ENCODE peak calls at places on chromosomes 1 and 21, in five cellular contexts. X, U, E, B and P are unnamed samples.

GRCh38 chr1:12543747-12544146 is 74.3 kb downstream of the DHRS3 start:
- DNase-seq in X (no peak), U (no peak), E (no peak), B (no peak), P (no peak)

GRCh38 chr1:153945795-153946621 is 510 bp downstream of the DENND4B start:
- DNase-seq in B (peak; percentile 71), X (peak; percentile 83), U (peak; percentile 52), E (peak; percentile 90), P (peak; percentile 95)

GRCh38 chr1:61352845-61353435 is 270.6 kb downstream of the NFIA start:
- DNase-seq in E (no peak), U (no peak), B (no peak), X (no peak), P (no peak)

GRCh38 chr1:185972096-185972875 is 238.1 kb downstream of the HMCN1 start:
- DNase-seq in B (no peak), X (no peak), E (no peak), U (no peak), P (no peak)

GRCh38 chr1:30272288-30273020 is 450.9 kb downstream of the MATN1 start:
- DNase-seq in E (no peak), X (no peak), B (no peak), U (no peak), P (no peak)

GRCh38 chr1:41666991-41667631 is 182.6 kb upstream of the EDN2 start:
- DNase-seq in E (peak; percentile 43), U (no peak), X (no peak), B (peak; percentile 73), P (no peak)

GRCh38 chr1:157852476-157852875 is 10.9 kb upstream of the CD5L start:
- DNase-seq in U (no peak), X (no peak), E (no peak), B (no peak), P (no peak)

GRCh38 chr1:201021333-201022177 is 2.0 kb downstream of the KIF21B start:
- DNase-seq in E (peak; percentile 41), X (no peak), B (no peak), U (no peak), P (no peak)

GRCh38 chr1:229769809-229770208 is 143.8 kb downstream of the URB2 start:
- DNase-seq in E (no peak), U (no peak), X (no peak), B (no peak), P (no peak)
- H3K27me3 ChIP-seq in E (no peaks in the 10 kb centered on the region), U (no peaks in the 10 kb centered on the region), X (no peaks in the 10 kb centered on the region), B (no peaks in the 10 kb centered on the region), P (peaks cover 2% of the 10 kb centered on the region)

DNA sequence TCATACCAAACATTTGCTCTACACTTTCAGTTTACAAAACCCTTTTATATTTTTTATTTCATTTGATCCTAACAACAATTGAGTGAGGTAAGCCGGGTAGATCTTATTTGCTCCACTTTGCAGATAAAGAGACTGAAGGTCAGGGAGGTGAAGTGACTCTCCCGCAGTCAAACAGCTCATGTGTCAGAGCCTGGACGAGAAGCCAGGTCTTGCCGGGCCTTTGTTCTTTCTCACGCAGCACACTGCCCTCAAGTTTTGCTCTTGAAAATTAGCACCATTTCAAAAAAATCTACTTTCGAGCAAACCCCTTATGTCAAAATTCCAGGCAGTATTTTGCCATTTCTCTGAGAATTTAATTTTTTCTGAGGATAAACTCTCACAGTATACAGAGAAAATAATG is 65.2 kb downstream of the CD247 start:
- DNase-seq in B (no peak), X (no peak), U (no peak), E (no peak), P (no peak)
- H3K27ac ChIP-seq in B (no peak overlapping the region), X (no peak overlapping the region), U (no peak overlapping the region), E (no peak overlapping the region), P (no peak overlapping the region)

GRCh38 chr1:205488074-205488723 is 16.3 kb upstream of the CDK18 start:
- DNase-seq in E (peak; percentile 49), B (peak; percentile 30), U (peak; percentile 79), X (no peak), P (peak; percentile 34)
- TF ChIP-seq CTCF in E (peak; percentile 82), B (peak; percentile 77), U (peak; percentile 86), X (peak; percentile 89), P (peak; percentile 80)

GRCh38 chr1:220527279-220528048 is 472 bp upstream of the MARK1 start:
- DNase-seq in X (peak; percentile 75), E (peak; percentile 29), B (peak; percentile 4), U (peak; percentile 28), P (no peak)
- H3K27me3 ChIP-seq in X (no peaks in the 10 kb centered on the region), E (peaks cover 6% of the 10 kb centered on the region), B (peaks cover 3% of the 10 kb centered on the region), U (peaks cover 97% of the 10 kb centered on the region), P (peaks cover 65% of the 10 kb centered on the region)

GRCh38 chr1:66351474-66351873 is 182.5 kb upstream of the SGIP1 start:
- DNase-seq in B (no peak), X (no peak), U (no peak), E (no peak), P (no peak)

GRCh38 chr1:66350001-66350547 is 183.9 kb upstream of the SGIP1 start:
- DNase-seq in E (peak; percentile 66), U (peak; percentile 93), B (no peak), X (no peak), P (peak; percentile 73)

GRCh38 chr1:66351913-66352312 is 182.0 kb upstream of the SGIP1 start:
- DNase-seq in U (no peak), X (no peak), E (no peak), B (no peak), P (no peak)

GRCh38 chr1:66346873-66347272 is 187.1 kb upstream of the SGIP1 start:
- DNase-seq in E (no peak), U (no peak), B (no peak), X (no peak), P (no peak)

DNA sequence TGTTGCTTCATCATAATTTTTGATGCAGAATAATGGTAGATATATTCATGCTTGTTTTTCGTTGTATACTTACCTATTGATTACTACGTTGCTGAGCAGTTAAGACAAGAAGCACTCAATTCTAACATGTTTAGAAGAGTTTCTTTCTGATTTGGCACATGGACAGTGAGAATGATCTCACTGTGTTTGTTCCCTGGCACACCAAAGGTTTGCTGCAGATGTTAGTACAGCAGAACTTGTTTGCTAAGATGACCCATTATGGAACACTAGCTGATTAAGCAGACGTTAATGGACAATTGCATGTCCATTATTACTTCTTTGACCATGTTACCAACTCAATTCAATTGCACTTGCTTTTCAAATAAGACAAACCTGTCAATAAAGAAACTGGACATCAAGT is 184.7 kb upstream of the SGIP1 start:
- DNase-seq in E (no peak), B (no peak), U (no peak), X (no peak), P (no peak)
- H3K27ac ChIP-seq in E (peak overlapping the region; percentile 64), B (no peak overlapping the region), U (peak overlapping the region; percentile 94), X (peak overlapping the region; percentile 78), P (peak overlapping the region; percentile 79)

GRCh38 chr1:14607295-14607694 is 8.8 kb downstream of the KAZN start:
- DNase-seq in X (no peak), U (no peak), E (no peak), B (no peak), P (no peak)

GRCh38 chr1:14611792-14612191 is 13.3 kb downstream of the KAZN start:
- DNase-seq in B (no peak), X (no peak), E (no peak), U (no peak), P (no peak)

GRCh38 chr1:14605945-14606344 is 7.5 kb downstream of the KAZN start:
- DNase-seq in B (no peak), E (no peak), U (no peak), X (no peak), P (no peak)

GRCh38 chr1:14606632-14607031 is 8.1 kb downstream of the KAZN start:
- DNase-seq in E (no peak), X (no peak), U (peak; percentile 27), B (no peak), P (no peak)

GRCh38 chr1:14608308-14608707 is 9.8 kb downstream of the KAZN start:
- DNase-seq in E (no peak), B (no peak), U (no peak), X (no peak), P (no peak)
- TF ChIP-seq CTCF in E (no peak), B (no peak), U (peak; percentile 38), X (no peak), P (no peak)

GRCh38 chr21:33852495-33852894 is 63.1 kb downstream of the ATP5PO start:
- DNase-seq in X (no peak), E (no peak), U (no peak), B (no peak), P (no peak)
- H3K27me3 ChIP-seq in X (no peaks in the 10 kb centered on the region), E (no peaks in the 10 kb centered on the region), U (no peaks in the 10 kb centered on the region), B (no peaks in the 10 kb centered on the region), P (no peaks in the 10 kb centered on the region)